ENCODE peak calls at places on chromosomes 13 and 19, in six cellular contexts. L is K562, X is HCT116, H is H1, G is GM12878, F is HepG2. B is an unnamed sample.

GRCh38 chr19:29010276-29010675 is 202.7 kb downstream of the UQCRFS1 start:
- DNase-seq in L (no peak), X (no peak), H (no peak), G (no peak), F (no peak), B (no peak)

GRCh38 chr13:24212674-24213073 is 52.2 kb downstream of the SPATA13 start:
- DNase-seq in L (no peak), X (no peak), H (no peak), G (no peak), F (peak), B (no peak)

GRCh38 chr19:14361824-14362223 is 19.4 kb upstream of the ADGRE5 start:
- DNase-seq in L (peak), X (no peak), H (peak), G (no peak), F (no peak), B (no peak)

GRCh38 chr19:36245210-36246005 is 30.5 kb downstream of the ZNF146 start:
- DNase-seq in L (no peak), X (no peak), H (peak), G (no peak), F (no peak), B (peak)

GRCh38 chr13:111484959-111485358 is 164.5 kb downstream of the TEX29 start:
- DNase-seq in L (no peak), X (no peak), H (no peak), G (no peak), F (no peak), B (no peak)

GRCh38 chr19:8261881-8262280 is 46.3 kb downstream of the CD320 start:
- DNase-seq in L (no peak), X (no peak), H (no peak), G (no peak), F (no peak), B (no peak)

GRCh38 chr13:50950808-50951207 is 41.2 kb downstream of the RNASEH2B start:
- DNase-seq in L (no peak), X (no peak), H (no peak), G (no peak), F (no peak), B (no peak)

GRCh38 chr13:56351041-56351440 is 789.7 kb upstream of the PRR20A start:
- DNase-seq in L (no peak), X (no peak), H (peak), G (no peak), F (no peak), B (no peak)

GRCh38 chr13:59340581-59340980 is 823.1 kb downstream of the DIAPH3 start:
- DNase-seq in L (no peak), X (no peak), H (no peak), G (no peak), F (no peak), B (no peak)

GRCh38 chr13:85833938-85834337 is 34.7 kb upstream of the SLITRK6 start:
- DNase-seq in L (no peak), X (no peak), H (no peak), G (no peak), F (no peak), B (no peak)

GRCh38 chr19:16161848-16162247 is 11.5 kb downstream of the CIB3 start:
- DNase-seq in L (no peak), X (peak), H (no peak), G (no peak), F (no peak), B (no peak)

GRCh38 chr19:38059897-38060296 is 152.9 kb downstream of the SIPA1L3 start:
- DNase-seq in L (no peak), X (no peak), H (no peak), G (no peak), F (no peak), B (no peak)

GRCh38 chr13:76973920-76974617 is 17.8 kb upstream of the CLN5 start:
- DNase-seq in L (no peak), X (no peak), H (no peak), G (no peak), F (no peak), B (no peak)

GRCh38 chr13:89363144-89363543 is 1692.0 kb downstream of the SLITRK5 start:
- DNase-seq in L (peak), X (no peak), H (no peak), G (no peak), F (no peak), B (no peak)

GRCh38 chr19:40811478-40812341 is 12.7 kb downstream of the EGLN2 start:
- DNase-seq in L (peak), X (no peak), H (no peak), G (no peak), F (no peak), B (no peak)

GRCh38 chr19:31252476-31252875 is 96.8 kb downstream of the TSHZ3 start:
- DNase-seq in L (no peak), X (no peak), H (no peak), G (no peak), F (no peak), B (no peak)

GRCh38 chr13:51331354-51331861 is 8.1 kb upstream of the SERPINE3 start:
- DNase-seq in L (no peak), X (no peak), H (no peak), G (peak), F (no peak), B (no peak)

GRCh38 chr13:85665286-85665685 is 133.9 kb downstream of the SLITRK6 start:
- DNase-seq in L (no peak), X (no peak), H (no peak), G (no peak), F (no peak), B (no peak)

GRCh38 chr19:8575467-8575997 is 1.7 kb downstream of the MYO1F start:
- DNase-seq in L (peak), X (no peak), H (no peak), G (no peak), F (no peak), B (peak)

GRCh38 chr19:1217366-1217765 is 11.8 kb downstream of the STK11 start:
- DNase-seq in L (peak), X (no peak), H (no peak), G (no peak), F (no peak), B (no peak)

GRCh38 chr13:78258304-78258703 is 339.7 kb upstream of the EDNRB start:
- DNase-seq in L (no peak), X (no peak), H (no peak), G (no peak), F (no peak), B (no peak)

GRCh38 chr19:56973713-56974553 is 133.4 kb upstream of the PEG3 start:
- DNase-seq in L (no peak), X (no peak), H (no peak), G (no peak), F (peak), B (peak)

GRCh38 chr13:36850790-36851438 is 31.9 kb downstream of the RFXAP start:
- DNase-seq in L (peak), X (no peak), H (no peak), G (no peak), F (peak), B (no peak)

GRCh38 chr13:21538753-21539152 is 65.2 kb downstream of the MICU2 start:
- DNase-seq in L (no peak), X (no peak), H (no peak), G (no peak), F (no peak), B (no peak)

GRCh38 chr13:79782541-79783216 is 301.7 kb downstream of the NDFIP2 start:
- DNase-seq in L (no peak), X (no peak), H (peak), G (no peak), F (peak), B (peak)

GRCh38 chr19:27776020-27776419 is 1436.9 kb downstream of the UQCRFS1 start:
- DNase-seq in L (peak), X (no peak), H (no peak), G (no peak), F (no peak), B (no peak)

GRCh38 chr13:70311175-70311574 is 202.9 kb upstream of the KLHL1 start:
- DNase-seq in L (no peak), X (no peak), H (no peak), G (no peak), F (no peak), B (no peak)

GRCh38 chr19:5023128-5023571 is 54.2 kb downstream of the KDM4B start:
- DNase-seq in L (no peak), X (no peak), H (no peak), G (no peak), F (no peak), B (no peak)

GRCh38 chr13:97538193-97538592 is 104.2 kb downstream of the RAP2A start:
- DNase-seq in L (no peak), X (no peak), H (no peak), G (no peak), F (no peak), B (no peak)

GRCh38 chr13:94233401-94233800 is 246.1 kb downstream of the DCT start:
- DNase-seq in L (no peak), X (no peak), H (no peak), G (no peak), F (no peak), B (no peak)

GRCh38 chr19:12232961-12233360 is 61.7 kb downstream of the ZNF44 start:
- DNase-seq in L (no peak), X (no peak), H (no peak), G (no peak), F (no peak), B (no peak)

GRCh38 chr13:107144432-107144831 is 576.5 kb upstream of the ARGLU1 start:
- DNase-seq in L (no peak), X (no peak), H (no peak), G (no peak), F (no peak), B (no peak)

GRCh38 chr19:2050349-2050990 is 574 bp downstream of the MKNK2 start:
- DNase-seq in L (no peak), X (no peak), H (no peak), G (no peak), F (no peak), B (no peak)

GRCh38 chr13:62278271-62278670 is 862.6 kb upstream of the PCDH20 start:
- DNase-seq in L (no peak), X (no peak), H (no peak), G (no peak), F (no peak), B (no peak)

GRCh38 chr13:99329477-99329876 is 22.3 kb upstream of the GPR183 start:
- DNase-seq in L (no peak), X (no peak), H (no peak), G (no peak), F (no peak), B (no peak)
- TF ChIP-seq ZNF274 in L (no peak), X (no peak), H (no peak), G (no peak), F (no peak), B (no peak)

DNA sequence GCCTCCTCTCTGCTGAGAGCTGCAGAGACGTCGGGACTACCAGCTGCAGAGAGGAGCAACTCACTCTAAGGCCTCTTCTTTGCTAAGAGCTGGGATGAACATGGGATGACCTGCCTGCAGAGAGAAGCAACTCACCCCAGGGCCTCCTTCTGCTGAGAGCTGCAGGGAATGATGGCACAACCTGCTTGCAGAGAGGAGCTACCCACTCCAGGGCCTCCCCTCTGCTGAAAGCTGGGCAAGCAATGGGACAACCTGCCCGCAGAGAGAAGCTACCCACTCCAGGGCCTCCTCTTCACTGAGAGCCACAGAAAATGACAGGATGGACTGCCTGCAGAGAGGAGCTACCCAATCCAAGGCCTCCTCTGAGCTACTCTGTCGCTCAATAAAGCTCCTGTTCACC is 6.9 kb upstream of the MLLT1 start:
- DNase-seq in L (no peak), X (no peak), H (no peak), G (no peak), F (no peak), B (no peak)
- TF ChIP-seq ZNF274 in L (no peak), X (no peak), H (no peak), G (no peak), F (no peak), B (no peak)

GRCh38 chr13:49366841-49367240 is 77.0 kb downstream of the CAB39L start:
- DNase-seq in L (no peak), X (no peak), H (no peak), G (no peak), F (no peak), B (no peak)
- TF ChIP-seq ZNF274 in L (no peak), X (no peak), H (no peak), G (no peak), F (no peak), B (no peak)

GRCh38 chr19:47257411-47258169 is 1.3 kb downstream of the CCDC9 start:
- DNase-seq in L (no peak), X (no peak), H (no peak), G (no peak), F (no peak), B (no peak)

GRCh38 chr19:47258434-47258833 is 2.1 kb downstream of the CCDC9 start:
- DNase-seq in L (no peak), X (no peak), H (no peak), G (no peak), F (no peak), B (no peak)

GRCh38 chr19:47256688-47257410 is 524 bp downstream of the CCDC9 start:
- DNase-seq in L (peak), X (peak), H (peak), G (peak), F (peak), B (peak)

GRCh38 chr19:47253970-47254369 is 2.4 kb upstream of the CCDC9 start:
- DNase-seq in L (no peak), X (no peak), H (no peak), G (no peak), F (no peak), B (no peak)

DNA sequence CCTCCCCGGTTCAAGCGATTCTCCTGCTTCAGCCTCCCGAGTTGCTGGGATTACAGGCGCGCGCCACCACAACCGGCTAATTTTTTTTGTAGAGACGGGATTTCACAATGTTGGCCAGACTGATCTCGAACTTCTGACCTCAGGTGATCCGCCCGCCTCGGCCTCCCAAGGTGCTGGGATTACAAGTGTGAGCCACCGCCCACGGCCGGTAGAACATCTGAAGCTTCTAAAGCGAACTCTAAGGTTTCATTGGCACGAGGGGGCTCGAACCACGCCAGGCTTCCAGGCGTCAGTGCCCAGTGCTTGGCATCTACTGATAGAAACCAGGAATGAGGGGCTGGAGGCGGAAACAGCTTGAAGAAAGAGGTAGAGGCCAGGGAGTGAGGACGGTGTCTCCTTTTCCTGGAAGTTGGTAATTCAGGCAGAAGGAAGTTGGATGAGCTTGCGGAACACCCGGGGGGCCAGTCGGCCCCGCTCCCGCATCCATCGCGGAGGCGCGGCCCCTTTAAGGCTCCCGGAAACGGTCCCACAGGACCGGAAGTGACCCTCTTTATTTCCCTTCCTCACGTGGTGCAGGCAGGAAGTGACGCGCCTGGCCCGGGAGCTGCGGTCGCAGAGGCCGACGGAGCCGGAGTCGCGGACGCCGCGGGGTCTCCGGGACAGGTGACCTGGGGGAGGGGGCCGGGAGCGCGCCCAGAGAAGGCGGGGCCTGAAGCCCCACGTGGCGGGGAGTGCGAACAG is at the start of gene CCDC9:
- DNase-seq in L (peak), X (peak), H (peak), G (peak), F (peak), B (peak)
- TF ChIP-seq ZNF274 in L (no peak), X (no peak), H (no peak), G (no peak), F (no peak), B (no peak)

GRCh38 chr19:35106898-35107540 is 8.6 kb upstream of the FXYD3 start:
- DNase-seq in L (no peak), X (no peak), H (no peak), G (no peak), F (no peak), B (no peak)
- TF ChIP-seq ZNF274 in L (no peak), X (no peak), H (no peak), G (no peak), F (no peak), B (no peak)

DNA sequence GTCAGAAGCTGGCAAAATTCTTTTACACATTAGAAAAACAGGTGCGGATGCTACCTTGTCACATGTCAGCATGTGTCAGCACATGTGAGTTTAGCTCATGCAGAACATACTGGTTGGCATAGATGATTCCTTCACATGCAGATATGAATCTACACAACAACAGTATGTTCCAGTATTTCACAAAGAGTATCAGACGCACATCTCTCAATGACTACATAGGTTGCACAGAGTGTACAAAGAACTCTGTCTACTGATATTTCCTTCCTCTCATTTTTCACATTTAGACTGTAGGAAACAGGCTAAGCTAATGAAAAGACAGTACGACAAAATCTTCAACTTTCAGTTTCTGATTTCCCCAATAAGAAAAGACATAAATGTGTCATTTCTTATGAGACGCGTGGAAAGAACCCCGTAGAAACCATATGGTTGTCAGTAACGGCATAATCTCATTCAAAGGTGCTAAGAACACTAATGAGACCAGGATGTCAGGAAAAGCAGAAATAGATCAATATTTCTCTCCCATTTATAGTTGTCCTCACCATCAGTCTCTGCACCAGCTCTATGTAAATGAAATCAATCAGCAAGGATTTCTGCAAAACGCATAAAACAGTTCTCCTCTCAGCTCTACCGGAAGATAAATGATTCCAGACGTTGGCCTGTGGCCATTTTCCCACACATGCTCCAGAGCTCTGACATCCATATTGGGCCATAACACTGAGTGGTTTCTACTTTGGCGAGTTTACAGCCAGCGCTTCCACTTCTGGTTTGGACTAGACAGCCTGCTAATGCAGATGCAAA is 81.2 kb downstream of the STARD13 start:
- DNase-seq in L (no peak), X (no peak), H (no peak), G (peak), F (no peak), B (no peak)
- TF ChIP-seq ZNF274 in L (no peak), X (no peak), H (no peak), G (no peak), F (no peak), B (no peak)

GRCh38 chr13:22960827-22961226 is 220.0 kb upstream of the SGCG start:
- DNase-seq in L (no peak), X (no peak), H (no peak), G (no peak), F (no peak), B (no peak)
- TF ChIP-seq ZNF274 in L (no peak), X (no peak), H (no peak), G (no peak), F (no peak), B (no peak)

GRCh38 chr13:33665776-33666175 is 152.2 kb upstream of the RFC3 start:
- DNase-seq in L (no peak), X (no peak), H (no peak), G (no peak), F (no peak), B (no peak)
- TF ChIP-seq ZNF274 in L (no peak), X (no peak), H (no peak), G (no peak), F (no peak), B (no peak)

GRCh38 chr19:48624791-48625723 is 5.8 kb downstream of the SPHK2 start:
- DNase-seq in L (no peak), X (no peak), H (no peak), G (no peak), F (no peak), B (no peak)
- TF ChIP-seq ZNF274 in L (no peak), X (no peak), H (no peak), G (no peak), F (no peak), B (no peak)